ENCODE peak calls at places on chromosomes 7 and 10, in eight cellular contexts. S is LoVo, A is ovary, F is fibroblast of lung, T is cardiac muscle cell, N is midbrain, B is osteocyte, Q is fibroblast of pulmonary artery. D is an unnamed sample.

GRCh38 chr7:151351967-151352366 is 10.4 kb downstream of the NUB1 start:
- DNase-seq in S (no peak), Q (no peak), A (no peak), B (no peak), T (no peak), F (no peak), N (no peak), D (no peak)

GRCh38 chr7:140159487-140159886 is 17.3 kb downstream of the KDM7A start:
- DNase-seq in F (no peak), T (no peak), Q (no peak), B (no peak), S (no peak), A (no peak), N (no peak), D (peak; percentile 65)

GRCh38 chr10:132711618-132712051 is 74.3 kb downstream of the NKX6-2 start:
- DNase-seq in Q (no peak), A (no peak), B (no peak), N (no peak), F (no peak), S (no peak), T (no peak), D (no peak)

GRCh38 chr7:78141533-78142281 is 343.1 kb downstream of the PHTF2 start:
- DNase-seq in F (peak; percentile 83), S (no peak), T (peak; percentile 50), A (peak; percentile 38), N (no peak), B (no peak), Q (peak; percentile 14), D (peak; percentile 35)

GRCh38 chr7:128221929-128222403 is 19.1 kb upstream of the LEP start:
- DNase-seq in A (no peak), F (peak; percentile 58), Q (no peak), S (peak; percentile 85), T (peak; percentile 22), B (no peak), N (no peak), D (peak; percentile 13)

GRCh38 chr7:41774966-41775365 is 72.1 kb upstream of the INHBA start:
- DNase-seq in Q (no peak), T (no peak), N (no peak), A (no peak), B (no peak), S (no peak), F (no peak), D (no peak)

GRCh38 chr10:4141471-4141870 is 356.5 kb upstream of the KLF6 start:
- DNase-seq in T (peak; percentile 59), Q (peak; percentile 59), F (peak; percentile 34), A (no peak), B (no peak), N (no peak), S (peak; percentile 22), D (no peak)

GRCh38 chr7:33873981-33874750 is 31.2 kb upstream of the BMPER start:
- DNase-seq in N (no peak), S (no peak), A (no peak), Q (peak; percentile 75), F (peak; percentile 49), B (no peak), T (peak; percentile 62), D (peak; percentile 68)

GRCh38 chr7:33776791-33777190 is 128.5 kb upstream of the BMPER start:
- DNase-seq in A (no peak), Q (peak; percentile 49), F (peak; percentile 38), N (no peak), B (no peak), S (no peak), T (no peak), D (no peak)

GRCh38 chr10:31749293-31749692 is 179.3 kb downstream of the ARHGAP12 start:
- DNase-seq in N (no peak), T (no peak), A (no peak), Q (no peak), F (no peak), S (no peak), B (no peak), D (no peak)

GRCh38 chr10:101155896-101156295 is 24.8 kb downstream of the TLX1 start:
- DNase-seq in Q (peak; percentile 8), N (no peak), S (no peak), A (no peak), F (no peak), B (no peak), T (no peak), D (no peak)

GRCh38 chr10:107163904-107164861 is at the start of gene SORCS1:
- DNase-seq in T (no peak), Q (no peak), B (no peak), A (no peak), S (no peak), F (no peak), N (no peak), D (no peak)

GRCh38 chr7:152556013-152556412 is 119.9 kb downstream of the XRCC2 start:
- DNase-seq in Q (no peak), A (no peak), F (no peak), N (no peak), S (no peak), T (no peak), B (no peak), D (no peak)

GRCh38 chr10:17838080-17838634 is 29.0 kb downstream of the MRC1 start:
- DNase-seq in B (no peak), F (no peak), N (no peak), T (peak; percentile 17), S (no peak), Q (no peak), A (no peak), D (no peak)

GRCh38 chr7:133619491-133619890 is 366.6 kb downstream of the EXOC4 start:
- DNase-seq in T (no peak), S (no peak), B (no peak), F (no peak), A (no peak), Q (no peak), N (no peak), D (no peak)

GRCh38 chr10:74991435-74991834 is 120.0 kb upstream of the SAMD8 start:
- DNase-seq in B (no peak), Q (peak; percentile 26), A (no peak), S (peak; percentile 53), N (no peak), F (peak; percentile 20), T (peak; percentile 22), D (no peak)

GRCh38 chr7:135620980-135621850 is 41.1 kb upstream of the STMP1 start:
- DNase-seq in T (peak; percentile 91), Q (peak; percentile 93), A (peak; percentile 62), N (peak; percentile 83), S (peak; percentile 74), F (peak; percentile 90), B (no peak), D (peak; percentile 80)

GRCh38 chr7:2493205-2493604 is 17.0 kb upstream of the GRIFIN start:
- DNase-seq in B (no peak), Q (no peak), T (no peak), F (no peak), A (no peak), N (no peak), S (no peak), D (no peak)

GRCh38 chr10:76202777-76203176 is 771.4 kb downstream of the LRMDA start:
- DNase-seq in Q (peak; percentile 25), N (no peak), B (no peak), F (peak; percentile 25), T (peak; percentile 42), S (no peak), A (no peak), D (peak; percentile 62)

GRCh38 chr10:49151025-49151445 is 17.2 kb upstream of the FAM170B start:
- DNase-seq in Q (no peak), T (no peak), S (no peak), F (no peak), A (no peak), B (no peak), N (no peak), D (no peak)

GRCh38 chr7:108368466-108368865 is 87.8 kb downstream of the NRCAM start:
- DNase-seq in F (peak; percentile 62), Q (no peak), T (peak; percentile 19), B (no peak), S (no peak), N (no peak), A (no peak), D (no peak)

GRCh38 chr7:131327049-131327625 is 539 bp upstream of the MKLN1 start:
- DNase-seq in T (peak; percentile 82), Q (peak; percentile 84), F (peak; percentile 74), S (peak; percentile 65), N (peak; percentile 50), B (no peak), A (peak; percentile 45), D (peak; percentile 43)

GRCh38 chr7:107966701-107967100 is 36.3 kb downstream of the LAMB1 start:
- DNase-seq in A (no peak), N (no peak), T (peak; percentile 83), S (peak; percentile 11), F (peak; percentile 58), B (no peak), Q (peak; percentile 87), D (no peak)

GRCh38 chr7:78224923-78225322 is 426.4 kb downstream of the PHTF2 start:
- DNase-seq in F (no peak), A (no peak), B (no peak), T (no peak), N (no peak), S (no peak), Q (no peak), D (no peak)

GRCh38 chr7:29878081-29878688 is 71.9 kb downstream of the WIPF3 start:
- DNase-seq in A (no peak), S (peak; percentile 38), N (peak; percentile 11), T (peak; percentile 67), Q (peak; percentile 66), F (peak; percentile 59), B (no peak), D (peak; percentile 3)